ENCODE peak calls at places on chromosomes 13 and 19, in five cellular contexts. E, C, J, K and Y are unnamed samples.

GRCh38 chr19:3506384-3507340 is 551 bp downstream of the FZR1 start:
- DNase-seq in E (no peak), C (no peak), J (no peak), K (peak; percentile 28), Y (no peak)

GRCh38 chr19:41225238-41226052 is 6.4 kb downstream of the AXL start:
- DNase-seq in E (peak; percentile 90), C (no peak), J (no peak), K (peak; percentile 30), Y (peak; percentile 25)

GRCh38 chr19:9735986-9736385 is 32.6 kb downstream of the ZNF846 start:
- DNase-seq in E (no peak), C (no peak), J (no peak), K (no peak), Y (no peak)

GRCh38 chr19:16569609-16570320 is 2.5 kb downstream of the SLC35E1 start:
- DNase-seq in E (no peak), C (no peak), J (no peak), K (no peak), Y (no peak)

GRCh38 chr13:59914556-59914955 is 249.2 kb downstream of the DIAPH3 start:
- DNase-seq in E (no peak), C (no peak), J (no peak), K (no peak), Y (no peak)

GRCh38 chr19:35144600-35145436 is 1.8 kb downstream of the FXYD7 start:
- DNase-seq in E (no peak), C (no peak), J (no peak), K (no peak), Y (peak; percentile 28)

GRCh38 chr19:50148528-50148927 is 14.6 kb downstream of the IZUMO2 start:
- DNase-seq in E (no peak), C (no peak), J (no peak), K (no peak), Y (no peak)

GRCh38 chr19:14073925-14074838 is 1.6 kb downstream of the MISP3 start:
- DNase-seq in E (no peak), C (no peak), J (no peak), K (no peak), Y (no peak)

GRCh38 chr13:77565635-77566034 is 30.1 kb downstream of the SCEL start:
- DNase-seq in E (peak; percentile 34), C (no peak), J (no peak), K (no peak), Y (no peak)

GRCh38 chr19:45098521-45099464 is 5.8 kb downstream of the PPP1R37 start:
- DNase-seq in E (no peak), C (no peak), J (no peak), K (no peak), Y (no peak)

GRCh38 chr13:113822956-113823744 is 40.7 kb downstream of the GAS6 start:
- DNase-seq in E (no peak), C (no peak), J (no peak), K (no peak), Y (no peak)

GRCh38 chr19:35959968-35960320 is 23.8 kb downstream of the LRFN3 start:
- DNase-seq in E (no peak), C (no peak), J (no peak), K (no peak), Y (no peak)

GRCh38 chr13:63088226-63088625 is 1672.6 kb upstream of the PCDH20 start:
- DNase-seq in E (no peak), C (no peak), J (no peak), K (no peak), Y (no peak)

GRCh38 chr13:26996965-26997752 is 174.5 kb downstream of the USP12 start:
- DNase-seq in E (no peak), C (no peak), J (no peak), K (no peak), Y (peak; percentile 86)

GRCh38 chr19:55473201-55473600 is 3.2 kb upstream of the ZNF628 start:
- DNase-seq in E (no peak), C (no peak), J (no peak), K (no peak), Y (no peak)

GRCh38 chr19:44803442-44804428 is 5.2 kb upstream of the BCAM start:
- DNase-seq in E (no peak), C (no peak), J (no peak), K (no peak), Y (no peak)

GRCh38 chr13:26695360-26695705 is 65.3 kb downstream of the GPR12 start:
- DNase-seq in E (no peak), C (no peak), J (no peak), K (no peak), Y (no peak)

GRCh38 chr19:45164577-45165335 is 4.0 kb upstream of the NKPD1 start:
- DNase-seq in E (no peak), C (no peak), J (no peak), K (peak; percentile 82), Y (peak; percentile 70)

GRCh38 chr13:29922281-29922821 is 71.9 kb upstream of the UBL3 start:
- DNase-seq in E (no peak), C (no peak), J (no peak), K (no peak), Y (no peak)